ENCODE peak calls at places on chromosomes 6 and 20, in six cellular contexts. One of them, this sample, is unnamed.

GRCh38 chr6:37283786-37284185 is 25.8 kb upstream of the TMEM217 start:
- DNase-seq in EL: no peak
- DNase-seq in effector CD4-positive, alpha-beta T cell: no peak
- DNase-seq in T-helper 17 cell: no peak
- DNase-seq in RKO: no peak
- DNase-seq in nephron progenitor cell: no peak
- DNase-seq in this sample: no peak

GRCh38 chr6:168884050-168884645 is 369.5 kb downstream of the THBS2 start:
- DNase-seq in EL: no peak
- DNase-seq in effector CD4-positive, alpha-beta T cell: no peak
- DNase-seq in T-helper 17 cell: no peak
- DNase-seq in RKO: no peak
- DNase-seq in nephron progenitor cell: no peak
- DNase-seq in this sample: no peak

GRCh38 chr6:155670655-155671054 is 215.0 kb upstream of the NOX3 start:
- DNase-seq in EL: no peak
- DNase-seq in effector CD4-positive, alpha-beta T cell: no peak
- DNase-seq in T-helper 17 cell: no peak
- DNase-seq in RKO: no peak
- DNase-seq in nephron progenitor cell: no peak
- DNase-seq in this sample: no peak

GRCh38 chr6:108661430-108661829 is 100.7 kb downstream of the FOXO3 start:
- DNase-seq in EL: peak
- DNase-seq in effector CD4-positive, alpha-beta T cell: no peak
- DNase-seq in T-helper 17 cell: no peak
- DNase-seq in RKO: peak
- DNase-seq in nephron progenitor cell: no peak
- DNase-seq in this sample: peak

GRCh38 chr6:33744895-33745546 is 1.7 kb downstream of the IP6K3 start:
- DNase-seq in EL: peak
- DNase-seq in effector CD4-positive, alpha-beta T cell: no peak
- DNase-seq in T-helper 17 cell: no peak
- DNase-seq in RKO: no peak
- DNase-seq in nephron progenitor cell: peak
- DNase-seq in this sample: no peak

GRCh38 chr20:14526891-14527290 is 189.5 kb upstream of the FLRT3 start:
- DNase-seq in EL: no peak
- DNase-seq in effector CD4-positive, alpha-beta T cell: no peak
- DNase-seq in T-helper 17 cell: no peak
- DNase-seq in RKO: no peak
- DNase-seq in nephron progenitor cell: no peak
- DNase-seq in this sample: no peak

GRCh38 chr6:34039943-34040342 is 105.9 kb downstream of the GRM4 start:
- DNase-seq in EL: no peak
- DNase-seq in effector CD4-positive, alpha-beta T cell: no peak
- DNase-seq in T-helper 17 cell: no peak
- DNase-seq in RKO: no peak
- DNase-seq in nephron progenitor cell: no peak
- DNase-seq in this sample: no peak

GRCh38 chr6:21163110-21163837 is 430.3 kb upstream of the SOX4 start:
- DNase-seq in EL: peak
- DNase-seq in effector CD4-positive, alpha-beta T cell: no peak
- DNase-seq in T-helper 17 cell: no peak
- DNase-seq in RKO: no peak
- DNase-seq in nephron progenitor cell: no peak
- DNase-seq in this sample: no peak

GRCh38 chr6:127725821-127726220 is 148.8 kb downstream of the C6orf58 start:
- DNase-seq in EL: no peak
- DNase-seq in effector CD4-positive, alpha-beta T cell: no peak
- DNase-seq in T-helper 17 cell: no peak
- DNase-seq in RKO: no peak
- DNase-seq in nephron progenitor cell: no peak
- DNase-seq in this sample: no peak

GRCh38 chr20:53149184-53149651 is 177.1 kb downstream of the TSHZ2 start:
- DNase-seq in EL: no peak
- DNase-seq in effector CD4-positive, alpha-beta T cell: no peak
- DNase-seq in T-helper 17 cell: no peak
- DNase-seq in RKO: no peak
- DNase-seq in nephron progenitor cell: peak
- DNase-seq in this sample: no peak

GRCh38 chr6:50589751-50590470 is 123.4 kb upstream of the TFAP2D start:
- DNase-seq in EL: no peak
- DNase-seq in effector CD4-positive, alpha-beta T cell: no peak
- DNase-seq in T-helper 17 cell: no peak
- DNase-seq in RKO: no peak
- DNase-seq in nephron progenitor cell: no peak
- DNase-seq in this sample: no peak

GRCh38 chr6:16496982-16497823 is 258.8 kb downstream of the GMPR start:
- DNase-seq in EL: no peak
- DNase-seq in effector CD4-positive, alpha-beta T cell: no peak
- DNase-seq in T-helper 17 cell: no peak
- DNase-seq in RKO: no peak
- DNase-seq in nephron progenitor cell: no peak
- DNase-seq in this sample: no peak

GRCh38 chr6:166626177-166627038 is 643 bp downstream of the RPS6KA2 start:
- DNase-seq in EL: peak
- DNase-seq in effector CD4-positive, alpha-beta T cell: peak
- DNase-seq in T-helper 17 cell: peak
- DNase-seq in RKO: no peak
- DNase-seq in nephron progenitor cell: peak
- DNase-seq in this sample: no peak

GRCh38 chr20:48776306-48776705 is 51.5 kb downstream of the PREX1 start:
- DNase-seq in EL: peak
- DNase-seq in effector CD4-positive, alpha-beta T cell: no peak
- DNase-seq in T-helper 17 cell: no peak
- DNase-seq in RKO: no peak
- DNase-seq in nephron progenitor cell: no peak
- DNase-seq in this sample: no peak

GRCh38 chr6:96942676-96943075 is 18.1 kb downstream of the KLHL32 start:
- DNase-seq in EL: no peak
- DNase-seq in effector CD4-positive, alpha-beta T cell: no peak
- DNase-seq in T-helper 17 cell: no peak
- DNase-seq in RKO: no peak
- DNase-seq in nephron progenitor cell: no peak
- DNase-seq in this sample: no peak

GRCh38 chr6:132764370-132764769 is 6.7 kb upstream of the VNN2 start:
- DNase-seq in EL: peak
- DNase-seq in effector CD4-positive, alpha-beta T cell: no peak
- DNase-seq in T-helper 17 cell: no peak
- DNase-seq in RKO: peak
- DNase-seq in nephron progenitor cell: peak
- DNase-seq in this sample: peak

GRCh38 chr6:69005194-69005593 is 370.1 kb downstream of the ADGRB3 start:
- DNase-seq in EL: peak
- DNase-seq in effector CD4-positive, alpha-beta T cell: no peak
- DNase-seq in T-helper 17 cell: no peak
- DNase-seq in RKO: no peak
- DNase-seq in nephron progenitor cell: no peak
- DNase-seq in this sample: no peak

GRCh38 chr6:169863149-169863525 is 111.7 kb downstream of the ERMARD start:
- DNase-seq in EL: no peak
- DNase-seq in effector CD4-positive, alpha-beta T cell: no peak
- DNase-seq in T-helper 17 cell: no peak
- DNase-seq in RKO: no peak
- DNase-seq in nephron progenitor cell: no peak
- DNase-seq in this sample: no peak

GRCh38 chr20:22572023-22572422 is 12.3 kb downstream of the FOXA2 start:
- DNase-seq in EL: no peak
- DNase-seq in effector CD4-positive, alpha-beta T cell: no peak
- DNase-seq in T-helper 17 cell: no peak
- DNase-seq in RKO: no peak
- DNase-seq in nephron progenitor cell: no peak
- DNase-seq in this sample: no peak

GRCh38 chr20:848218-848617 is 14.7 kb downstream of the FAM110A start:
- DNase-seq in EL: no peak
- DNase-seq in effector CD4-positive, alpha-beta T cell: no peak
- DNase-seq in T-helper 17 cell: no peak
- DNase-seq in RKO: no peak
- DNase-seq in nephron progenitor cell: no peak
- DNase-seq in this sample: no peak

GRCh38 chr6:143136647-143137046 is 76.0 kb downstream of the AIG1 start:
- DNase-seq in EL: peak
- DNase-seq in effector CD4-positive, alpha-beta T cell: no peak
- DNase-seq in T-helper 17 cell: no peak
- DNase-seq in RKO: no peak
- DNase-seq in nephron progenitor cell: no peak
- DNase-seq in this sample: no peak

GRCh38 chr6:26284537-26285142 is 80.4 kb upstream of the BTN3A2 start:
- DNase-seq in EL: peak
- DNase-seq in effector CD4-positive, alpha-beta T cell: peak
- DNase-seq in T-helper 17 cell: peak
- DNase-seq in RKO: peak
- DNase-seq in nephron progenitor cell: peak
- DNase-seq in this sample: no peak

GRCh38 chr6:143078468-143079324 is 18.0 kb downstream of the AIG1 start:
- DNase-seq in EL: no peak
- DNase-seq in effector CD4-positive, alpha-beta T cell: no peak
- DNase-seq in T-helper 17 cell: no peak
- DNase-seq in RKO: no peak
- DNase-seq in nephron progenitor cell: no peak
- DNase-seq in this sample: no peak